ENCODE peak calls at places on chromosomes 7 and 10, in nine cellular contexts. P, C, Z, G, R, O, L, I and E are unnamed samples.

GRCh38 chr10:11810313-11810766 is 12.8 kb upstream of the PROSER2 start:
- DNase-seq in P (no peak), G (no peak), I (no peak), R (no peak), L (no peak), O (peak), C (no peak), Z (no peak), E (no peak)

GRCh38 chr10:35089641-35090161 is 440 bp downstream of the CUL2 start:
- DNase-seq in O (peak), I (no peak), C (no peak), G (no peak), R (peak), Z (peak), P (no peak), L (no peak), E (no peak)

GRCh38 chr7:127618042-127618441 is at the start of gene PAX4:
- DNase-seq in L (no peak), O (no peak), C (no peak), P (no peak), Z (no peak), R (no peak), G (no peak), I (no peak), E (no peak)

GRCh38 chr7:106775552-106775936 is 89.5 kb upstream of the PIK3CG start:
- DNase-seq in Z (no peak), C (no peak), O (peak), P (peak), G (no peak), I (no peak), L (no peak), R (no peak), E (no peak)

GRCh38 chr7:130758429-130759056 is 24.5 kb upstream of the KLF14 start:
- DNase-seq in L (no peak), O (peak), P (peak), G (no peak), R (no peak), C (no peak), I (no peak), Z (no peak), E (no peak)

GRCh38 chr7:5679741-5680473 is 101.6 kb downstream of the RNF216 start:
- DNase-seq in P (no peak), R (peak), I (no peak), Z (peak), G (no peak), C (no peak), L (peak), O (no peak), E (no peak)

GRCh38 chr10:44946201-44946600 is 13.4 kb upstream of the RASSF4 start:
- DNase-seq in G (no peak), O (no peak), R (no peak), L (no peak), C (no peak), Z (no peak), P (no peak), I (no peak), E (no peak)

GRCh38 chr7:77679608-77680007 is 16.7 kb upstream of the RSBN1L start:
- DNase-seq in R (no peak), I (no peak), C (no peak), L (no peak), O (no peak), G (no peak), Z (no peak), P (no peak), E (no peak)

GRCh38 chr10:45444976-45445898 is 71.2 kb downstream of the ALOX5 start:
- DNase-seq in O (no peak), C (no peak), I (no peak), G (no peak), P (no peak), L (no peak), Z (no peak), R (no peak), E (no peak)

GRCh38 chr7:106864298-106865081 is 592 bp upstream of the PIK3CG start:
- DNase-seq in P (no peak), L (no peak), Z (peak), O (no peak), R (no peak), I (no peak), C (no peak), G (peak), E (no peak)

GRCh38 chr10:118471863-118472262 is 123.6 kb downstream of the PRLHR start:
- DNase-seq in G (no peak), Z (no peak), P (no peak), I (no peak), C (no peak), L (no peak), R (no peak), O (no peak), E (no peak)

GRCh38 chr7:133401225-133401624 is 148.3 kb downstream of the EXOC4 start:
- DNase-seq in R (no peak), G (no peak), C (no peak), I (no peak), L (no peak), O (no peak), P (no peak), Z (no peak), E (no peak)

GRCh38 chr7:94594882-94595281 is 61.1 kb downstream of the SGCE start:
- DNase-seq in L (no peak), P (no peak), C (no peak), R (no peak), Z (no peak), G (no peak), O (no peak), I (no peak), E (no peak)

GRCh38 chr10:101840102-101840684 is 3.4 kb downstream of the KCNIP2 start:
- DNase-seq in L (no peak), Z (no peak), G (no peak), C (no peak), I (no peak), P (no peak), R (no peak), O (no peak), E (no peak)

GRCh38 chr7:70634610-70635068 is 497.3 kb upstream of the GALNT17 start:
- DNase-seq in O (no peak), L (no peak), C (no peak), R (no peak), I (no peak), Z (no peak), G (no peak), P (no peak), E (no peak)

GRCh38 chr7:67137464-67137863 is 140.8 kb downstream of the TYW1 start:
- DNase-seq in R (no peak), L (no peak), O (no peak), Z (no peak), P (no peak), I (no peak), G (no peak), C (no peak), E (no peak)

GRCh38 chr7:52271663-52272062 is 763.8 kb upstream of the POM121L12 start:
- DNase-seq in G (no peak), L (no peak), Z (no peak), P (no peak), C (no peak), R (no peak), I (no peak), O (no peak), E (no peak)

GRCh38 chr7:55569797-55570196 is 2.5 kb downstream of the VOPP1 start:
- DNase-seq in L (no peak), Z (no peak), R (no peak), C (no peak), O (no peak), G (no peak), I (no peak), P (no peak), E (no peak)

GRCh38 chr7:127667751-127668530 is 15.9 kb downstream of the SND1 start:
- DNase-seq in G (no peak), L (no peak), Z (no peak), O (peak), R (no peak), P (no peak), I (no peak), C (no peak), E (no peak)

GRCh38 chr7:105413887-105414437 is 25.2 kb upstream of the SRPK2 start:
- DNase-seq in R (no peak), G (no peak), I (no peak), P (no peak), L (no peak), O (no peak), Z (no peak), C (no peak), E (no peak)

GRCh38 chr10:118840071-118840775 is 85.5 kb upstream of the CACUL1 start:
- DNase-seq in O (no peak), G (no peak), Z (no peak), I (no peak), C (no peak), L (peak), R (no peak), P (peak), E (no peak)

GRCh38 chr7:142603870-142604448 is 145.3 kb upstream of the PRSS1 start:
- DNase-seq in C (no peak), Z (peak), R (peak), L (peak), O (peak), P (peak), I (no peak), G (no peak), E (no peak)

GRCh38 chr7:24697416-24697815 is 59.8 kb downstream of the GSDME start:
- DNase-seq in O (no peak), R (no peak), C (no peak), P (no peak), L (no peak), I (no peak), Z (no peak), G (no peak), E (no peak)

GRCh38 chr10:133176546-133176945 is 16.5 kb downstream of the KNDC1 start:
- DNase-seq in R (no peak), G (no peak), O (no peak), L (no peak), C (no peak), I (no peak), P (no peak), Z (no peak), E (peak)

GRCh38 chr10:102119417-102120141 is 589 bp downstream of the LDB1 start:
- DNase-seq in L (peak), Z (no peak), R (peak), O (peak), G (no peak), P (peak), C (no peak), I (peak), E (peak)

GRCh38 chr7:148230883-148231282 is 359.7 kb upstream of the C7orf33 start:
- DNase-seq in I (no peak), L (no peak), C (no peak), O (no peak), Z (no peak), R (no peak), G (no peak), P (no peak), E (no peak)

GRCh38 chr10:91350651-91351081 is 59.5 kb upstream of the HECTD2 start:
- DNase-seq in R (no peak), P (no peak), I (no peak), L (no peak), Z (no peak), O (peak), G (no peak), C (no peak), E (no peak)

GRCh38 chr10:27526242-27526641 is 22.1 kb downstream of the RAB18 start:
- DNase-seq in C (no peak), Z (no peak), L (no peak), I (no peak), P (no peak), O (no peak), G (no peak), R (no peak), E (no peak)

GRCh38 chr7:141697211-141697871 is 4.6 kb downstream of the DENND11 start:
- DNase-seq in I (no peak), G (no peak), O (peak), C (no peak), Z (no peak), L (no peak), R (no peak), P (no peak), E (no peak)

GRCh38 chr10:118856106-118856505 is 101.3 kb upstream of the CACUL1 start:
- DNase-seq in C (no peak), I (no peak), O (no peak), L (no peak), P (no peak), G (no peak), Z (no peak), R (no peak), E (no peak)

GRCh38 chr7:22879285-22879684 is 56.6 kb upstream of the TOMM7 start:
- DNase-seq in I (no peak), O (no peak), P (no peak), G (no peak), Z (no peak), L (no peak), R (no peak), C (no peak), E (no peak)

DNA sequence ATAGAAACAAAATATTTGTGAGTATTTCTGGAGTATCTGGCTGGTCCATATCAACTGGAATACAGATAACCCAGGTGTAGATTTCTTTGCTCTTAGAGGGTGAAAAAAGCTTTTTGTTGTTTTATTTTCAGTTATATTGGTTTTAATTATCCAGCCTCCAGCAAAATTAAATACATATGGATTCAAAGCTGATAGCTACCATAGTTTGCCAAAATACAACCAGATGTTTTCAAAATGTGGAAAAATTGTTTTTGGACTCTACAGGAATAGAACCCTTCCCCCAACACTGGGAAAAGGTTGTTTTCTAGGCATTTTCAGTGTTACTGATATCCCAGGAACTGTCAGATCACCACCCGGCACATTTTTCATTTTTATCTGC is 30.1 kb downstream of the LRRC17 start:
- DNase-seq in C (no peak), G (no peak), O (no peak), I (no peak), L (no peak), Z (no peak), P (no peak), R (no peak), E (no peak)
- TF ChIP-seq POLR2AphosphoS5 in C (no peak), G (no peak), O (no peak), I (no peak), L (no peak), Z (no peak), P (no peak), R (no peak), E (no peak)

GRCh38 chr7:37315752-37316711 is 132.6 kb downstream of the ELMO1 start:
- DNase-seq in O (no peak), L (no peak), P (no peak), C (no peak), Z (no peak), I (no peak), R (no peak), G (no peak), E (no peak)
- TF ChIP-seq POLR2AphosphoS5 in O (no peak), L (no peak), P (no peak), C (no peak), Z (no peak), I (no peak), R (no peak), G (no peak), E (no peak)

GRCh38 chr10:121675344-121675743 is 77.1 kb upstream of the FGFR2 start:
- DNase-seq in G (no peak), L (no peak), Z (no peak), O (no peak), I (no peak), C (no peak), P (no peak), R (no peak), E (no peak)
- TF ChIP-seq POLR2AphosphoS5 in G (no peak), L (no peak), Z (no peak), O (no peak), I (no peak), C (no peak), P (no peak), R (no peak), E (no peak)

GRCh38 chr7:14507617-14508016 is 394.9 kb downstream of the DGKB start:
- DNase-seq in G (no peak), Z (no peak), P (no peak), L (no peak), R (no peak), I (no peak), C (no peak), O (no peak), E (no peak)
- TF ChIP-seq POLR2AphosphoS5 in G (no peak), Z (no peak), P (no peak), L (no peak), R (no peak), I (no peak), C (no peak), O (no peak), E (no peak)

GRCh38 chr10:97818572-97818971 is 31.1 kb upstream of the GOLGA7B start:
- DNase-seq in P (no peak), I (no peak), O (no peak), Z (no peak), L (no peak), R (no peak), G (no peak), C (no peak), E (no peak)

GRCh38 chr10:97814996-97815395 is 34.6 kb upstream of the GOLGA7B start:
- DNase-seq in I (no peak), R (no peak), P (no peak), L (no peak), Z (no peak), C (no peak), O (no peak), G (no peak), E (no peak)

GRCh38 chr10:97820305-97820704 is 29.3 kb upstream of the GOLGA7B start:
- DNase-seq in R (no peak), P (no peak), Z (no peak), C (no peak), O (no peak), L (no peak), G (no peak), I (no peak), E (no peak)

GRCh38 chr10:97813311-97813710 is 36.3 kb upstream of the GOLGA7B start:
- DNase-seq in Z (no peak), L (no peak), G (no peak), P (no peak), R (no peak), I (no peak), C (no peak), O (no peak), E (no peak)

DNA sequence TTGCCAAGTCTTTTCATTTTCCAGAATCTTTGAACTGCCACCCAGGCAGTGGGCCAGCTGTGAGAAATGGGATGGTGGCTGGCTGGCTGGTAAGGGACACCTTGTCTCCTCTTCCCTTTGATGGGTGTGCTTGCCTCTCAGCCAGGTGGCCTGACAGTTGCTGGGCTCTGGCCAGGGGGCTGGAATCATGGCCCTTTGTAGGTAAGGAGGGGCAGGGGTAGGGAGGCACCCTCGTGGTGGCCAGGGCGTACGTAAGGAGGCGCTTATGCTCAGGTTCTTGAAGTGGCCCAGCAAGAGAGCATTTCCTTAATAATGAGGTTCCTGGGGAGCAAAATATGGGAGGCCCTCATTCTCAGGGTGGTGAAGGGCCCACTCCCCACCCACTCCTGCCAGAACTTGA is 33.0 kb upstream of the GOLGA7B start:
- DNase-seq in R (no peak), I (no peak), C (no peak), G (no peak), L (no peak), P (no peak), O (no peak), Z (no peak), E (no peak)
- TF ChIP-seq POLR2AphosphoS5 in R (no peak), I (no peak), C (no peak), G (no peak), L (no peak), P (no peak), O (no peak), Z (no peak), E (no peak)

GRCh38 chr7:18508441-18509427 is 13.2 kb downstream of the HDAC9 start:
- DNase-seq in O (peak), Z (no peak), I (no peak), G (no peak), R (no peak), L (no peak), C (no peak), P (peak), E (no peak)
- TF ChIP-seq POLR2AphosphoS5 in O (no peak), Z (peak), I (no peak), G (no peak), R (peak), L (no peak), C (no peak), P (no peak), E (no peak)

GRCh38 chr10:59960751-59961150 is 54.4 kb upstream of the CCDC6 start:
- DNase-seq in I (no peak), Z (no peak), L (no peak), P (no peak), G (no peak), C (no peak), R (no peak), O (no peak), E (no peak)
- TF ChIP-seq POLR2AphosphoS5 in I (no peak), Z (no peak), L (peak), P (no peak), G (no peak), C (no peak), R (no peak), O (no peak), E (no peak)

DNA sequence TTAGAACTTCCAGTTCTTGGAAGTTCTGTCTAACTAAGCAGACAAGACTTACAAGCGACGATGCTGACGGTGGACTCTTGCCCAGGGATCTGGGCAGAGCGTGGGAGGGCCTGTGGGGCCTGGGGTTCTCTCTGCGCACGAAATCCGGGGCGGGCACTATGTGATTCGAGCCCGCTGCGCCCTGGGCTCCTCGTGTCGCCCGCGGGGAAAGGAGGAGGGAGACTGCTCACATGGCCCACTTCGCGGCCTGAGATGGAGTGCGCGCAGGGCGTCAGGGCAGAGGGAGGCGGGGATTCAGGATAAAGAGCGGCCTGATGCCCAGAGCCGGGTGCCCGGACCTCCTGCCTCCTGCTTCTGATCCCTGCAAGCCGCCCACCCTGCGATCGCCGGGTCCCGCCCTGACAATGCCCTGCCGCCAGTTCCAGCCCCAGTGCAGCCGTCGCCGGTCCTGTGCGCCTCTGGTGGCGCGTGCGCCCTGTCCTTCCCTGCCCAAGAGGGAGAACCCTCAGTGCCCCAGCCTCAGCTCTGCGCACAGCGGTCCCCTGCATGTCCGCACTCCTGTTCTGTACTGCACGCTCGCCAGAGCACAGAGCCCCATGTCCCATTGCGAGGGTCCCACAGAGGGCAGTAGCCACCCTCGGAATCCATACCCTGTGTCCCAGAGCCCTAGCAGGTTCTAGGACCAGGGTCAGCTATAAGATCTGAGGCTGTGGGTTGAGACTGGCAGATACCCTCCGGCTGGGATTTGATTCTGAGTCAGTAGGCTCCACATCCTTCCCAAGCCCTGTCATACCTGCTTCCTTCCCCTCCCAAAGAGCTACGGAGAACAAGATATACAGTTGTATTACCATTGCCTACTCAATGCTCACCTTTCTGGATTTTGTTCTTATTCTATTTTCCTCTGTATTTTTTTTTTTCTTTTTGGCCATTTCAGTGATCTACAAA is 99.4 kb upstream of the TMEM106B start:
- DNase-seq in G (no peak), L (peak), C (peak), R (no peak), P (no peak), Z (no peak), O (peak), I (no peak), E (no peak)
- TF ChIP-seq POLR2AphosphoS5 in G (no peak), L (no peak), C (no peak), R (no peak), P (no peak), Z (no peak), O (no peak), I (no peak), E (no peak)

GRCh38 chr7:102433319-102434038 is at the start of gene ORAI2:
- DNase-seq in C (no peak), P (no peak), O (peak), L (peak), R (peak), Z (peak), I (peak), G (no peak), E (no peak)
- TF ChIP-seq POLR2AphosphoS5 in C (no peak), P (no peak), O (peak), L (no peak), R (no peak), Z (no peak), I (no peak), G (peak), E (no peak)